ENCODE peak calls at places on chromosomes 1 and 21, in six cellular contexts. M is A549, Y is IMR-90, A is K562, X is SK-N-SH, L is GM12878. S is an unnamed sample.

GRCh38 chr1:12594966-12595838 is 22.8 kb downstream of the DHRS3 start:
- DNase-seq in M (peak), Y (peak), A (no peak), X (peak), L (no peak), S (no peak)

GRCh38 chr1:169044971-169045370 is 61.5 kb upstream of the ATP1B1 start:
- DNase-seq in M (no peak), Y (no peak), A (no peak), X (no peak), L (peak), S (no peak)

GRCh38 chr1:216815239-216815955 is 92.2 kb upstream of the ESRRG start:
- DNase-seq in M (no peak), Y (peak), A (no peak), X (no peak), L (no peak), S (no peak)

GRCh38 chr1:63775418-63776127 is 1.8 kb downstream of the ROR1 start:
- DNase-seq in M (no peak), Y (peak), A (no peak), X (peak), L (no peak), S (no peak)

GRCh38 chr1:54297596-54298283 is 97.8 kb downstream of the MRPL37 start:
- DNase-seq in M (no peak), Y (no peak), A (no peak), X (peak), L (no peak), S (no peak)

GRCh38 chr1:58812926-58813325 is 29.1 kb upstream of the JUN start:
- DNase-seq in M (no peak), Y (no peak), A (no peak), X (no peak), L (no peak), S (no peak)

GRCh38 chr1:2159124-2159523 is 35.4 kb downstream of the FAAP20 start:
- DNase-seq in M (no peak), Y (no peak), A (no peak), X (no peak), L (no peak), S (no peak)

GRCh38 chr1:61391730-61392129 is 309.4 kb downstream of the NFIA start:
- DNase-seq in M (no peak), Y (no peak), A (no peak), X (no peak), L (no peak), S (no peak)

GRCh38 chr21:37367758-37368535 is 1.4 kb downstream of the DYRK1A start:
- DNase-seq in M (no peak), Y (peak), A (peak), X (peak), L (no peak), S (no peak)

GRCh38 chr1:116491985-116492811 is 78.6 kb downstream of the CD58 start:
- DNase-seq in M (no peak), Y (peak), A (peak), X (peak), L (no peak), S (no peak)
- TF ChIP-seq RAD21 in M (no peak), Y (no peak), A (no peak), X (no peak), L (no peak), S (no peak)

DNA sequence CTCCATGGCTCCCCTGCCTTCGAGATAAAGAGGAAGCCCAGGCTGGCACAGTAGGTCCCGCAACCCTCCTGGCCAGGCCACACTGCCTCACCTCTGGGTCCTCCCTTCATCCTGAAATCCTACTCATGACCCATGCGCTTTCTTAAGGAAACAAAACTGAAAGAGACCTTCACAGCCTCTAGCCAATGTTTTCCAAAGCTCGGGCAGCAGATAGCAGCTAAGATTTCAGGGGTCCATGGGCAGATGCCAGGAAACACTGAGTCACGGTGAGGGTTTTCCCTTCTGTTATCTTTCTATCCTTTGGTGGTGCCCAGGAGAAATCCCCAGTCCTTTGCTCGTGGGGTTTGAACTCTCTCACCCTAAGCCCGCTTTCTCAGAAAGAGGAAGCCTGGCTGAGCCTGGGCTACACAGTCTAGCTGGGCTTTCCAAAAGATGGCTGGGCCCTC is 26.6 kb downstream of the TTC39A start:
- DNase-seq in M (no peak), Y (peak), A (no peak), X (no peak), L (peak), S (no peak)
- TF ChIP-seq SMC3 in M (no peak), Y (no peak), A (no peak), X (no peak), L (no peak), S (no peak)

DNA sequence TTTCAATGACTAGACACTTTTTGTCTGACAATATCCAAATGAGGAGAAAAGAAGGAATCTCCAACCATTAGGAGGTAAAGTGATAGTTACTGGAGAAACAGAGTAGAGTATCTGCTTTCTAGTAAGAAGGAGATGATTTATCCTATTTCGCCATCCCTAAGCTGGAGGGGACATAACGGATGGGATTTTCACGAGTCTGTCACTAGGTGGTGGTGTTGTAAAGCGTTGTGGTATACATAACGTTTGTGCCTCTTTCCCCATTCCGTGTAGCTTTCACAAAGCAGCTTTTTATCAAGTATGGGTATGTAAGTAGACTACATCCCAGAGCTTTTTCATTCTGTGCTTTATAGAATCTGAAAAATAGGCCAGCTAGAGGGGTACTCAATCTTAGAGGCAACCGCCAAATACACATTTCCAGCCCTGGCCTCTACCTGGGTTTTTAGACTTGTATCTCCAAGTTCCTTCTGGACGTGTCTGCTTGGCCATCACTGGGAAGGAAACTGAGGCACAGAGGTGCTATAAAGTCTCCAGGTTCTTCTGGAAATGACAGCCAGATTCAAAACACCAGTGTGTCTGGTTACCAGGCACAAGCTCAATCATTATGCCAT is 33.3 kb upstream of the FAM3B start:
- DNase-seq in M (peak), Y (peak), A (peak), X (peak), L (peak), S (peak)
- TF ChIP-seq RAD21 in M (peak), Y (peak), A (peak), X (peak), L (peak), S (peak)

GRCh38 chr1:26529405-26529654 is 231 bp upstream of the RPS6KA1 start:
- DNase-seq in M (no peak), Y (no peak), A (no peak), X (no peak), L (no peak), S (no peak)
- TF ChIP-seq SMC3 in M (no peak), Y (no peak), A (no peak), X (no peak), L (no peak), S (no peak)

GRCh38 chr1:116164890-116165176 is 53.6 kb downstream of the MAB21L3 start:
- DNase-seq in M (no peak), Y (no peak), A (no peak), X (peak), L (no peak), S (no peak)

GRCh38 chr1:116164056-116164889 is 53.1 kb downstream of the MAB21L3 start:
- DNase-seq in M (no peak), Y (no peak), A (no peak), X (peak), L (no peak), S (no peak)

GRCh38 chr1:116166655-116167054 is 55.5 kb downstream of the MAB21L3 start:
- DNase-seq in M (no peak), Y (no peak), A (no peak), X (no peak), L (no peak), S (no peak)

GRCh38 chr1:116166011-116166571 is 54.9 kb downstream of the MAB21L3 start:
- DNase-seq in M (no peak), Y (no peak), A (no peak), X (no peak), L (no peak), S (no peak)

GRCh38 chr1:116165572-116165971 is 54.4 kb downstream of the MAB21L3 start:
- DNase-seq in M (no peak), Y (no peak), A (no peak), X (no peak), L (no peak), S (no peak)
- TF ChIP-seq RAD21 in M (no peak), Y (no peak), A (no peak), X (no peak), L (no peak), S (no peak)

DNA sequence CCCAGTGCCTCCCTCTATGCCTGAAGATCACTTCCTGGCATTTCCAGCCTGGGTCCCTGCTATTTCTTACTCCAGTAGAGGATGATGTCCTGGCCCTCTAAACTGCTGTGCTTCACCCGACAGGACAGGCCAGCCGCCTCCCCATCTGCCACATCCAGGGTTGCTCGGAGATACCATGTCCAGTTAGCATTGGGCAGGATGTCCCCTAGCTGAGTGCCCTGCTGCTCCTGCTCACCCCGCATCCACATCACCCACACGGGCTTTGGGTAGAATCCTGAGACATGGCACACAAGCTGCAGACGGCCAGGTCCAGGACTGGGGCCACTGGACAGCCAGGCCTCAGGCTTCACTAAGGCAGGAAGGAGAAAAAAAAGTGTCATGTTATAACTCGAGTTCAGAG is 2.0 kb downstream of the CD1B start:
- DNase-seq in M (no peak), Y (no peak), A (no peak), X (no peak), L (no peak), S (no peak)
- TF ChIP-seq SMC3 in M (no peak), Y (no peak), A (no peak), X (no peak), L (no peak), S (no peak)

DNA sequence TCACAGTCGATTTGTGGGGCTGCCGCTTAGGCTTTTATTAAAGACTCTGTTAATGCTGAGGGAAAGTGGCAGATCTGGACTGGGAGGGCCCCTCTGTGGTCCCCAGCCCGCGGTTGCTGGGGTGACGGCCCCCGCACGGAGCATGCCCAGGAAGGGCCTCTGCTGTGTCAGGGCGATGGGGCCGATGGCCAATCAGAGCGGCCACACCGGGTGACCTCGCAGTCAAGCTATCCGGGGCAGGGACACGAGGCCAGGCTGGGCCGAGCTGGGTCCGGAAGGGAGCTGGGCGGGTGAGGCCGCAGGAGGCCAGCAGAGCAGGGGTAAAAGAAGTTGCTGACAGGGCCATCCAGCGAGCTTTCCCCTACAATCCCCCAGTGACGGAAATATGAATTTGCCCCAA is 145.1 kb downstream of the CASZ1 start:
- DNase-seq in M (peak), Y (peak), A (peak), X (no peak), L (no peak), S (peak)
- TF ChIP-seq RAD21 in M (no peak), Y (no peak), A (no peak), X (no peak), L (no peak), S (no peak)

S was measured in HepG2.